ENCODE peak calls at places on chromosomes 12 and 14, in nine cellular contexts. K is HepG2, Y is body of pancreas, F is IMR-90, M is ovary, E is uterus, T is lower leg skin, N is H1, L is spleen. U is an unnamed sample.

GRCh38 chr14:101972126-101972785 is 7.9 kb downstream of the DYNC1H1 start:
- DNase-seq in K (peak), Y (peak), F (peak), M (peak), E (peak), T (peak), N (no peak), L (no peak), U (peak)

GRCh38 chr14:32225378-32225920 is 22.4 kb upstream of the RNU6-8 start:
- DNase-seq in K (no peak), Y (no peak), F (no peak), M (no peak), E (no peak), T (no peak), N (no peak), L (no peak), U (no peak)

GRCh38 chr12:105804591-105805265 is 334.0 kb downstream of the NUAK1 start:
- DNase-seq in K (no peak), Y (no peak), F (no peak), M (no peak), E (no peak), T (no peak), N (no peak), L (no peak), U (no peak)

GRCh38 chr12:123363743-123364531 is 710 bp downstream of the SBNO1 start:
- DNase-seq in K (peak), Y (peak), F (no peak), M (no peak), E (no peak), T (no peak), N (peak), L (peak), U (peak)

GRCh38 chr14:87121716-87122115 is 871.3 kb downstream of the GALC start:
- DNase-seq in K (no peak), Y (no peak), F (no peak), M (no peak), E (no peak), T (no peak), N (no peak), L (no peak), U (no peak)

GRCh38 chr12:118119449-118119879 is 15.7 kb upstream of the VSIG10 start:
- DNase-seq in K (no peak), Y (no peak), F (no peak), M (no peak), E (no peak), T (no peak), N (peak), L (no peak), U (no peak)

GRCh38 chr12:16726879-16727278 is 120.9 kb upstream of the LMO3 start:
- DNase-seq in K (no peak), Y (no peak), F (peak), M (no peak), E (no peak), T (no peak), N (no peak), L (no peak), U (no peak)

GRCh38 chr12:9115731-9116689 is at the start of gene A2M:
- DNase-seq in K (peak), Y (no peak), F (no peak), M (peak), E (peak), T (no peak), N (no peak), L (no peak), U (no peak)

GRCh38 chr12:78085562-78086182 is 255.0 kb downstream of the NAV3 start:
- DNase-seq in K (no peak), Y (no peak), F (peak), M (no peak), E (no peak), T (no peak), N (no peak), L (no peak), U (no peak)

GRCh38 chr12:124036117-124037109 is 63.4 kb downstream of the ZNF664 start:
- DNase-seq in K (peak), Y (peak), F (peak), M (peak), E (peak), T (no peak), N (peak), L (no peak), U (no peak)

GRCh38 chr12:56631790-56632700 is 1.9 kb upstream of the BAZ2A start:
- DNase-seq in K (peak), Y (peak), F (peak), M (peak), E (peak), T (peak), N (peak), L (peak), U (peak)

GRCh38 chr12:127761880-127762279 is 505.1 kb upstream of the TMEM132C start:
- DNase-seq in K (no peak), Y (no peak), F (no peak), M (no peak), E (no peak), T (no peak), N (no peak), L (no peak), U (no peak)

GRCh38 chr12:28537474-28537873 is 347.2 kb downstream of the CCDC91 start:
- DNase-seq in K (no peak), Y (no peak), F (no peak), M (no peak), E (no peak), T (no peak), N (no peak), L (no peak), U (no peak)

GRCh38 chr12:66552753-66553152 is 126.1 kb downstream of the GRIP1 start:
- DNase-seq in K (no peak), Y (no peak), F (no peak), M (no peak), E (no peak), T (no peak), N (no peak), L (no peak), U (no peak)

GRCh38 chr14:86936556-86936955 is 1056.4 kb downstream of the GALC start:
- DNase-seq in K (no peak), Y (no peak), F (no peak), M (no peak), E (no peak), T (no peak), N (no peak), L (no peak), U (no peak)

GRCh38 chr12:87848248-87848868 is 180.8 kb downstream of the C12orf50 start:
- DNase-seq in K (peak), Y (peak), F (peak), M (no peak), E (no peak), T (no peak), N (no peak), L (no peak), U (no peak)

GRCh38 chr12:3493225-3494049 is 2.4 kb downstream of the PRMT8 start:
- DNase-seq in K (no peak), Y (peak), F (no peak), M (no peak), E (no peak), T (no peak), N (no peak), L (no peak), U (no peak)

GRCh38 chr12:53696285-53696654 is 20.4 kb upstream of the ATP5MC2 start:
- DNase-seq in K (peak), Y (peak), F (peak), M (peak), E (peak), T (peak), N (peak), L (no peak), U (no peak)

GRCh38 chr12:53695148-53696138 is 19.6 kb upstream of the ATP5MC2 start:
- DNase-seq in K (no peak), Y (peak), F (peak), M (no peak), E (no peak), T (no peak), N (peak), L (peak), U (no peak)

GRCh38 chr12:53696655-53697321 is 20.9 kb upstream of the ATP5MC2 start:
- DNase-seq in K (no peak), Y (no peak), F (no peak), M (no peak), E (no peak), T (no peak), N (no peak), L (no peak), U (no peak)

GRCh38 chr12:53698948-53699672 is 23.2 kb upstream of the ATP5MC2 start:
- DNase-seq in K (no peak), Y (no peak), F (no peak), M (no peak), E (no peak), T (no peak), N (no peak), L (no peak), U (no peak)

DNA sequence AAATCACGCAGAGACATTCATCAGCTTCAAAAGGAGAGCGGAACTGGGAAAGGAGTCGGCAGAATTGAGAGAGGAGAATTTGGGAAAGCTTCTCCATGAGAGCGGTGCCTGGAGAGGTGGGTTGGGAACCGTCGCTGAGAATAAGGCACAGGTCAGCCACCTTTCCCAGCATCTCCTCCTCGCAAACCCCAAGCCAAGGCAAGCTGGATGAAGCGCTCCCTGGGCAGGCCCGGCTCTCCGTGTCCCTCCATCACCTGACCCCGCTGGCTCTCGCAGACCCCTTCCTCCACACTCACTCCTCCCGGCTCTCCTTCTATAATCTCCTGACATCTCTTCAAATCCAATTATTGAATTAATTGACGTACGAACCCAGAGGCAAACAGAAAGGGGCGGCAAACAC is 18.9 kb upstream of the ATP5MC2 start:
- DNase-seq in K (no peak), Y (no peak), F (no peak), M (no peak), E (no peak), T (no peak), N (peak), L (no peak), U (no peak)
- H3K4me3 ChIP-seq in K (no peak), Y (no peak), F (no peak), M (no peak), E (no peak), T (no peak), N (peak), L (peak), U (peak)

DNA sequence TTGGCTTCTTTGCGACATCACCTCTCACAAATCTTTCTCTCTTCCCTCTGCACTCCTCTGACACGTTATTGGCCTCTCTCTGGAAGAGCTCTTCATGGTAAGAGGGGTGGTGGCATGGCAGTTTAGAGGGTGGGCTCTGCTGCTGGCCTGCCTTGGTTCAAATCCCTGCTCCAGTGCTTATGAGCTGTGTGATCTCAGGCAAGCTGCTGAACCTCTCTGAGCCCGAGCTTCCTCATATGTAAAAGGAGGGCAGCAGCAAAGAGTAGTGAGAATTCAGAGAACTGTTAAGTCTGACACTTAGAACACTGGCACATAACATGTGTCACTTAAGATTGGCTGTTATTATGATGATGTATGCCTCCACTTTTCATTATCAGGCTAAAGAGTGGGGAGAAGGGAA is 118.3 kb downstream of the RBM19 start:
- DNase-seq in K (no peak), Y (no peak), F (no peak), M (no peak), E (no peak), T (no peak), N (no peak), L (no peak), U (no peak)
- TF ChIP-seq POLR2A in K (no peak), Y (no peak), F (no peak), M (no peak), E (no peak), T (no peak), N (no peak), L (no peak), U (no peak)

DNA sequence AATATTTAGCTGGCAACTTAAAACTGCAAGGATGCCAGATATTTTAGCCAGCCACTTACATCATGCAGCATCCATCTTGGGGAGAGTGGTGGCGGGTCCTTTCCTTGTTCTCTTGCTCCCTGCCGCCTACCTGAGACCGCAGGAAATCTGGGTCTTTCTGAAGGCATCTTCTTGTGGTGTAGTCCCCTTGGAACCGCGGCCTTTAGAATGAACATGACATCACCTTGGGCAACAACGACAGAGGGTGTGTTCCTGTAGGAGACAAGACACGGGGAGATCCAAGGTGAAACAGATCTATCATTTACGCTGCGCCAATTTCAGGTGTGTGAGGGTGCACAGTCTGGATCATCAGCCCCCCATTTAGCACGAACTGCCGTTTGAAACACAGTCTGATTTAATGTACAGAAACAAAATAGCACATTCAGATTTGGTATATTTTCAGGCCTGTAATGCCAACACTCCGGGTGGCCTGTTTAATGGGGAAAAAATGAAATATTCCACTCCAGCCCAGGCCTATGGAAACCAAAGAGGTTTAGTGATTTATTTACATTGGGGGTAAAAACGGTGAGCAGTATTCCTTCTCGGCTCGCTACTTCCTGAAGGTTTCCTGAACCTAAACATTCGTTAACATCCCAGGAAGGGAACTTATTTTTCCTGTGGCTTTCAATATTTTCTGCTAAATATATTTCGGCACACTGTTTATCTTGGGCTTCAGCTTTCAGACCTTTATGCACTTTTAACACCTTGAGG is 12.7 kb upstream of the IRF2BPL start:
- DNase-seq in K (no peak), Y (peak), F (no peak), M (no peak), E (no peak), T (no peak), N (no peak), L (no peak), U (no peak)
- TF ChIP-seq CTCF in K (no peak), Y (no peak), F (no peak), M (no peak), E (no peak), T (no peak), N (no peak), L (no peak), U (no peak)

GRCh38 chr12:131829351-131829794 is 1.2 kb downstream of the MMP17 start:
- DNase-seq in K (no peak), Y (no peak), F (no peak), M (peak), E (no peak), T (no peak), N (no peak), L (no peak), U (no peak)

GRCh38 chr12:131831021-131831571 is 2.9 kb downstream of the MMP17 start:
- DNase-seq in K (no peak), Y (no peak), F (no peak), M (no peak), E (no peak), T (no peak), N (no peak), L (no peak), U (no peak)

GRCh38 chr12:131828671-131829350 is 618 bp downstream of the MMP17 start:
- DNase-seq in K (no peak), Y (no peak), F (no peak), M (peak), E (no peak), T (no peak), N (no peak), L (peak), U (no peak)

GRCh38 chr12:131830335-131831020 is 2.3 kb downstream of the MMP17 start:
- DNase-seq in K (peak), Y (peak), F (peak), M (peak), E (peak), T (peak), N (peak), L (peak), U (peak)

GRCh38 chr12:131829795-131830334 is 1.7 kb downstream of the MMP17 start:
- DNase-seq in K (no peak), Y (no peak), F (no peak), M (peak), E (no peak), T (no peak), N (no peak), L (no peak), U (peak)
- H3K4me3 ChIP-seq in K (peak), Y (no peak), F (peak), M (peak), E (peak), T (no peak), N (peak), L (peak), U (peak)

U was measured in suprapubic skin.